ENCODE peak calls at places on chromosomes 1 and 21, in ten cellular contexts. X, N, H, K, E, T, J, C, Q and Y are unnamed samples.
A peak's percentile ranks its signal among the peaks of the same experiment; 100 is the strongest.

GRCh38 chr1:229410692-229411433 is 23.0 kb downstream of the ACTA1 start:
- DNase-seq in N (peak; percentile 10), C (peak; percentile 82), X (peak; percentile 46), E (peak; percentile 32), Q (peak; percentile 83), J (no peak), H (peak; percentile 69), T (peak; percentile 25), K (peak; percentile 71), Y (peak; percentile 35)

GRCh38 chr1:33286451-33287185 is 30.3 kb downstream of the ZNF362 start:
- DNase-seq in T (no peak), Q (no peak), N (no peak), H (no peak), C (no peak), J (no peak), X (no peak), E (no peak), K (no peak), Y (no peak)

GRCh38 chr1:41319803-41320711 is 41.2 kb upstream of the FOXO6 start:
- DNase-seq in C (peak; percentile 70), H (no peak), T (no peak), N (no peak), X (no peak), J (no peak), K (no peak), E (no peak), Q (peak; percentile 70), Y (no peak)

GRCh38 chr1:55640708-55641473 is 425.7 kb upstream of the USP24 start:
- DNase-seq in C (peak; percentile 69), T (peak; percentile 49), Q (peak; percentile 83), E (peak; percentile 55), K (no peak), H (peak; percentile 26), N (peak; percentile 55), X (peak; percentile 74), J (no peak), Y (no peak)

GRCh38 chr1:16015960-16016901 is 1.6 kb downstream of the HSPB7 start:
- DNase-seq in T (no peak), Q (peak; percentile 92), H (no peak), J (no peak), K (no peak), N (no peak), E (no peak), C (no peak), X (no peak), Y (no peak)

GRCh38 chr1:40162791-40163441 is 1.7 kb downstream of the RLF start:
- DNase-seq in Q (no peak), K (peak; percentile 28), N (no peak), E (peak; percentile 46), C (no peak), T (no peak), H (peak; percentile 45), J (no peak), X (peak; percentile 39), Y (no peak)

GRCh38 chr1:182389619-182390047 is 2.0 kb downstream of the GLUL start:
- DNase-seq in C (peak; percentile 12), Q (peak; percentile 71), X (peak; percentile 11), H (no peak), J (no peak), K (peak; percentile 12), E (no peak), N (no peak), T (peak; percentile 80), Y (peak; percentile 64)

GRCh38 chr1:21302747-21303715 is 12.8 kb upstream of the ECE1 start:
- DNase-seq in Q (no peak), C (no peak), E (peak; percentile 92), T (no peak), X (peak; percentile 92), K (peak; percentile 73), H (peak; percentile 56), J (no peak), N (peak; percentile 67), Y (no peak)

GRCh38 chr1:25469177-25469576 is 38.5 kb downstream of the MACO1 start:
- DNase-seq in C (no peak), K (peak; percentile 30), J (no peak), T (no peak), H (peak; percentile 71), E (peak; percentile 77), Q (no peak), N (no peak), X (peak; percentile 73), Y (no peak)

GRCh38 chr1:55519276-55519675 is 304.1 kb upstream of the USP24 start:
- DNase-seq in N (no peak), C (no peak), E (no peak), J (no peak), T (no peak), Q (no peak), X (no peak), H (no peak), K (no peak), Y (no peak)

GRCh38 chr21:23853796-23854379 is 1753.4 kb downstream of the MRPL39 start:
- DNase-seq in Q (no peak), X (peak; percentile 44), C (no peak), J (no peak), H (peak; percentile 7), T (no peak), K (peak; percentile 21), E (peak; percentile 6), N (no peak), Y (no peak)

GRCh38 chr1:215911406-215911968 is 344.4 kb downstream of the KCTD3 start:
- DNase-seq in X (peak; percentile 29), N (no peak), C (no peak), J (no peak), K (no peak), E (peak; percentile 74), H (no peak), T (no peak), Q (no peak), Y (no peak)
- TF ChIP-seq CTCF in X (no peak), N (no peak), C (no peak), J (no peak), K (no peak), E (peak; percentile 34), H (no peak), T (no peak), Q (no peak), Y (no peak)

GRCh38 chr1:246510147-246511030 is 3.3 kb upstream of the SMYD3 start:
- DNase-seq in Q (no peak), E (no peak), K (no peak), J (no peak), X (no peak), C (no peak), T (no peak), N (no peak), H (no peak), Y (no peak)

GRCh38 chr1:246503341-246503740 is 3.7 kb downstream of the SMYD3 start:
- DNase-seq in X (peak; percentile 45), E (peak; percentile 18), J (no peak), N (peak; percentile 25), T (peak; percentile 32), H (peak; percentile 93), Q (no peak), C (no peak), K (peak; percentile 59), Y (no peak)

GRCh38 chr1:246506440-246506784 is 667 bp downstream of the SMYD3 start:
- DNase-seq in C (no peak), J (no peak), H (no peak), E (no peak), T (no peak), N (no peak), K (no peak), Q (no peak), X (no peak), Y (no peak)

GRCh38 chr1:246508897-246509688 is 2.0 kb upstream of the SMYD3 start:
- DNase-seq in E (no peak), T (no peak), Q (no peak), H (no peak), C (no peak), J (no peak), N (no peak), X (no peak), K (no peak), Y (no peak)

GRCh38 chr1:246506785-246507639 is at the start of gene SMYD3:
- DNase-seq in H (peak; percentile 71), X (peak; percentile 71), T (peak; percentile 61), N (no peak), C (peak; percentile 71), J (no peak), K (peak; percentile 81), Q (peak; percentile 74), E (peak; percentile 60), Y (peak; percentile 70)
- TF ChIP-seq CTCF in H (no peak), X (peak; percentile 21), T (peak; percentile 23), N (no peak), C (peak; percentile 41), J (no peak), K (no peak), Q (no peak), E (no peak), Y (no peak)

GRCh38 chr1:156129687-156130577 is 15.4 kb downstream of the LMNA start:
- DNase-seq in E (peak; percentile 96), J (no peak), Q (peak; percentile 97), H (peak; percentile 98), C (peak; percentile 86), K (peak; percentile 90), X (peak; percentile 98), N (peak; percentile 91), T (peak; percentile 82), Y (peak; percentile 92)

GRCh38 chr1:156126701-156127534 is 12.4 kb downstream of the LMNA start:
- DNase-seq in K (no peak), H (peak; percentile 76), T (no peak), E (peak; percentile 94), J (no peak), C (no peak), Q (peak; percentile 84), X (peak; percentile 93), N (peak; percentile 94), Y (no peak)

GRCh38 chr1:156128749-156129682 is 14.5 kb downstream of the LMNA start:
- DNase-seq in J (no peak), H (no peak), N (peak; percentile 74), T (no peak), X (peak; percentile 74), E (peak; percentile 91), C (peak; percentile 85), Q (peak; percentile 91), K (no peak), Y (no peak)

GRCh38 chr1:156134716-156135435 is 18.5 kb upstream of the SEMA4A start:
- DNase-seq in J (no peak), H (no peak), T (no peak), Q (no peak), C (no peak), N (no peak), X (no peak), E (no peak), K (no peak), Y (no peak)

DNA sequence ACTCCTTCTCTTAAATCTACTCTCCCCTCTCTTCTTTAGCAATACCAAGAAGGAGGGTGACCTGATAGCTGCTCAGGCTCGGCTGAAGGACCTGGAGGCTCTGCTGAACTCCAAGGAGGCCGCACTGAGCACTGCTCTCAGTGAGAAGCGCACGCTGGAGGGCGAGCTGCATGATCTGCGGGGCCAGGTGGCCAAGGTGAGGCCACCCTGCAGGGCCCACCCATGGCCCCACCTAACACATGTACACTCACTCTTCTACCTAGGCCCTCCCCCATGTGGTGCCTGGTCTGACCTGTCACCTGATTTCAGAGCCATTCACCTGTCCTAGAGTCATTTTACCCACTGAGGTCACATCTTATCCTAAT is 16.0 kb downstream of the LMNA start:
- DNase-seq in E (no peak), K (no peak), H (no peak), T (no peak), Q (no peak), N (no peak), C (no peak), J (no peak), X (no peak), Y (no peak)
- TF ChIP-seq CTCF in E (no peak), K (peak; percentile 51), H (no peak), T (no peak), Q (no peak), N (no peak), C (no peak), J (no peak), X (no peak), Y (no peak)

GRCh38 chr1:195717651-195718050 is 890.6 kb downstream of the KCNT2 start:
- DNase-seq in N (no peak), Q (no peak), X (no peak), H (peak; percentile 13), J (no peak), K (peak; percentile 34), C (no peak), E (peak; percentile 31), T (no peak), Y (no peak)
- TF ChIP-seq CTCF in N (peak; percentile 58), Q (no peak), X (no peak), H (peak; percentile 43), J (peak; percentile 40), K (peak; percentile 55), C (no peak), E (peak; percentile 50), T (no peak), Y (no peak)